ENCODE peak calls at places on chromosomes 3 and 15, in four cellular contexts. I, Z, P and H are unnamed samples.

GRCh38 chr3:185729335-185729715 is 95.5 kb downstream of the IGF2BP2 start:
- DNase-seq in P (peak), I (no peak), Z (peak), H (peak)

GRCh38 chr3:173690542-173690941 is 293.0 kb downstream of the NLGN1 start:
- DNase-seq in P (peak), I (no peak), Z (no peak), H (peak)

GRCh38 chr15:55965091-55965490 is 28.3 kb downstream of the NEDD4 start:
- DNase-seq in I (no peak), Z (no peak), P (no peak), H (no peak)

GRCh38 chr3:160473978-160474377 is 24.4 kb upstream of the TRIM59 start:
- DNase-seq in I (no peak), Z (no peak), P (peak), H (peak)

GRCh38 chr3:14525685-14526631 is 14.2 kb downstream of the GRIP2 start:
- DNase-seq in I (no peak), P (peak), Z (no peak), H (peak)

GRCh38 chr3:111979689-111980025 is 831 bp downstream of the ABHD10 start:
- DNase-seq in Z (no peak), P (no peak), I (no peak), H (no peak)

GRCh38 chr15:99978426-99978825 is 245.2 kb upstream of the LYSMD4 start:
- DNase-seq in P (no peak), I (no peak), Z (no peak), H (no peak)

GRCh38 chr15:40499931-40500330 is 29.1 kb downstream of the CHST14 start:
- DNase-seq in Z (no peak), I (no peak), P (no peak), H (peak)

GRCh38 chr3:57757642-57758297 is 1.7 kb downstream of the SLMAP start:
- DNase-seq in I (peak), Z (no peak), P (peak), H (no peak)

GRCh38 chr3:60017631-60018030 is 967.8 kb upstream of the CFAP20DC start:
- DNase-seq in Z (no peak), P (no peak), I (no peak), H (peak)